ENCODE peak calls at places on chromosomes 4 and X, in five cellular contexts. T, A, D, B and R are unnamed samples. For H3K27me3, the result is how much of the 10 kb centered on the place peaks cover.

GRCh38 chrX:41474726-41475100 is 27.6 kb downstream of the NYX start:
- DNase-seq in T (no peak), A (no peak), D (no peak), B (no peak), R (no peak)

GRCh38 chr4:79663865-79664264 is 255.8 kb upstream of the GK2 start:
- DNase-seq in T (no peak), A (no peak), D (no peak), B (no peak), R (no peak)

GRCh38 chr4:6728320-6729029 is 12.5 kb downstream of the BLOC1S4 start:
- DNase-seq in T (no peak), A (no peak), D (no peak), B (peak), R (no peak)

GRCh38 chr4:48342559-48342878 is 1.2 kb downstream of the SLAIN2 start:
- DNase-seq in T (no peak), A (no peak), D (no peak), B (no peak), R (peak)

GRCh38 chr4:5547651-5548249 is 160.6 kb downstream of the EVC2 start:
- DNase-seq in T (no peak), A (no peak), D (no peak), B (no peak), R (no peak)

GRCh38 chr4:4225915-4226605 is 669 bp downstream of the OTOP1 start:
- DNase-seq in T (peak), A (no peak), D (no peak), B (no peak), R (no peak)

GRCh38 chr4:80073362-80074008 is 456 bp upstream of the ANTXR2 start:
- DNase-seq in T (no peak), A (no peak), D (no peak), B (no peak), R (no peak)

GRCh38 chr4:188015025-188015778 is 19.6 kb downstream of the ZFP42 start:
- DNase-seq in T (no peak), A (no peak), D (peak), B (no peak), R (no peak)

GRCh38 chr4:38320833-38321232 is 343.2 kb upstream of the KLF3 start:
- DNase-seq in T (no peak), A (no peak), D (no peak), B (no peak), R (no peak)

GRCh38 chr4:47720787-47721186 is 117.1 kb downstream of the CORIN start:
- DNase-seq in T (no peak), A (no peak), D (no peak), B (no peak), R (no peak)

GRCh38 chrX:77597090-77597489 is 149.9 kb downstream of the FGF16 start:
- DNase-seq in T (peak), A (no peak), D (no peak), B (no peak), R (peak)

GRCh38 chr4:185202984-185203379 is 818 bp downstream of the CFAP97 start:
- DNase-seq in T (no peak), A (no peak), D (no peak), B (no peak), R (no peak)

GRCh38 chr4:73315091-73315490 is 56.5 kb upstream of the ANKRD17 start:
- DNase-seq in T (peak), A (no peak), D (no peak), B (no peak), R (no peak)

GRCh38 chrX:105695451-105695850 is 126.9 kb upstream of the NRK start:
- DNase-seq in T (peak), A (no peak), D (no peak), B (no peak), R (no peak)

GRCh38 chrX:68755726-68756125 is 73.1 kb upstream of the EFNB1 start:
- DNase-seq in T (no peak), A (no peak), D (no peak), B (peak), R (no peak)

GRCh38 chr4:163776961-163777360 is 282.5 kb downstream of the TMA16 start:
- DNase-seq in T (peak), A (no peak), D (no peak), B (no peak), R (no peak)

GRCh38 chr4:116926631-116927295 is 158.6 kb downstream of the TRAM1L1 start:
- DNase-seq in T (no peak), A (no peak), D (no peak), B (no peak), R (no peak)

DNA sequence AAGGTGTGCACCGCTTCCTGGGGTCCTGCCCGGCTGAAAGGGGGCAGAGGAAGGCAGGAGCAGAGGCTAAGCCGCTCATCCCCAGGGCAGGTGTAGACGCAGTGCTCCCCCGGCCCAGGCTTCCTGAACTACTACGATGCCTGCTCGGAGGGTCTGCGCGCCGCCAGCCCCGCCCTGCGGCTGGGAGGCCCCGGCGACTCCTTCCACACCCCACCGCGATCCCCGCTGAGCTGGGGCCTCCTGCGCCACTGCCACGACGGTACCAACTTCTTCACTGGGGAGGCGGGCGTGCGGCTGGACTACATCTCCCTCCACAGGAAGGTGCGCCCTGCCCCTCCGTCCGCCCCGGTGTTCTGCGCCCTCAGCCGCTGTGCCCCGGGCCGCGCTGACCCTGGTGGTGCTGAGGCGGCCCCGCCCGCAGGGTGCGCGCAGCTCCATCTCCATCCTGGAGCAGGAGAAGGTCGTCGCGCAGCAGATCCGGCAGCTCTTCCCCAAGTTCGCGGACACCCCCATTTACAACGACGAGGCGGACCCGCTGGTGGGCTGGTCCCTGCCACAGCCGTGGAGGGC is 8.4 kb upstream of the SLC26A1 start:
- DNase-seq in T (no peak), A (no peak), D (no peak), B (no peak), R (no peak)
- H3K4me3 ChIP-seq in T (no peak), A (no peak), D (no peak), B (peak), R (no peak)

DNA sequence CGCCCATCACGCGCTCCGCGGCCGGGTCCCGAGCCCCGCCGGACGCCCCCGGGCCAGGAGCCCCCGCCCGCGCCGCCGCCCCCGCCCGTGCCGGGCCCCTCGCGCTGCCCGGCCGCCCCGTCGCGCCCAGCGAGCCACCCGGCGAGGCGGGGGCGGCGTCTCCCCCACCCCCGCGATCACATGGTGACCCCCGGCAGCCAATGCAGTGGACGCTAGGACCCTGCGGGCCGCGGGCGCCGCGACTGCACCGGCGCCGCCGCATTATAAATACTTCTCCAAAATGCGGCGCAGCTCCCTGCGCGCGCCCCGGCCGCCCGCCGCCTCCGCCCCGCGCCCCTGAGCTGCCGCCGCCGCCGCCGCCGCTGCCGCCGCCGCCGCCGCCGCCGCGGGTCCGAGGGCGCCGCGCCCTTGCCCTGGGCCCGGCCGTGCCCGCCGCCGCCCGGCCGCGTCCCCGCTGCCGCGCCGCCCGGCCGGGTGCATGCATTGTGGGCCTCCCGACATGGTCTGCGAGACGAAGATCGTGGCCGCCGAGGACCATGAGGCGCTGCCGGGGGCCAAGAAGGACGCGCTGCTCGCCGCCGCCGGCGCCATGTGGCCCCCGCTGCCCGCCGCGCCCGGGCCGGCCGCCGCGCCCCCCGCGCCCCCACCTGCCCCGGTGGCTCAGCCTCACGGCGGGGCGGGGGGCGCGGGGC is at the start of gene NAT8L:
- DNase-seq in T (no peak), A (peak), D (no peak), B (peak), R (peak)
- H3K27me3 ChIP-seq in T (under half), A (under half), D (under half), B (under half), R (under half)

GRCh38 chrX:150036181-150036580 is 97.9 kb upstream of the EOLA2 start:
- DNase-seq in T (peak), A (no peak), D (peak), B (no peak), R (peak)
- H3K27ac ChIP-seq in T (peak), A (no peak), D (peak), B (no peak), R (peak)

GRCh38 chr4:16225681-16225995 is 633 bp downstream of the TAPT1 start:
- DNase-seq in T (peak), A (no peak), D (no peak), B (no peak), R (no peak)

GRCh38 chr4:16222957-16223527 is 3.2 kb downstream of the TAPT1 start:
- DNase-seq in T (no peak), A (no peak), D (no peak), B (no peak), R (no peak)

GRCh38 chr4:16224669-16225068 is 1.6 kb downstream of the TAPT1 start:
- DNase-seq in T (no peak), A (no peak), D (no peak), B (no peak), R (no peak)

GRCh38 chr4:16225139-16225538 is 1.1 kb downstream of the TAPT1 start:
- DNase-seq in T (peak), A (no peak), D (no peak), B (no peak), R (no peak)

DNA sequence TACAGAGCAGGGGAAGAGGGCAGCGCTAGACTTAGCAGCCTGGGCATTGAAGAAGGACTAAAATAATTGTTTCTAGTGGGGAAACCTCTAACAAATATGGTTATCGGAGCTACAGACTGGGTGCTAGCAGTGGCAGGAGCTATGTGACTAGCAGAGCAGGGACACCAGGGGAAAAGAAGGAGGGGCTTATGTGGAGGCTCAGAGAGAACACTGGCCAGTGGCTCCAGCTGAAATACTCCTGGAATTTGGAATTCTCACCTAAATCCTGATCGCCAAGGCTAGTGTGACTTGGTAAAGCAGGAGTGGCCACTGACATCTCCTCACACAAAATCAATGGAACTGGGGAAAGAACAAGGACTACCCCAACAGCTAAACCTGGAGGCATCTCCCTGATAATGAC is 2.0 kb downstream of the TAPT1 start:
- DNase-seq in T (no peak), A (no peak), D (no peak), B (peak), R (no peak)
- H3K4me3 ChIP-seq in T (no peak), A (peak), D (peak), B (no peak), R (no peak)

GRCh38 chr4:30717208-30718020 is 2.8 kb upstream of the PCDH7 start:
- DNase-seq in T (peak), A (peak), D (peak), B (peak), R (peak)

GRCh38 chr4:30716671-30717207 is 3.4 kb upstream of the PCDH7 start:
- DNase-seq in T (peak), A (no peak), D (peak), B (no peak), R (no peak)

GRCh38 chr4:30719363-30720020 is 677 bp upstream of the PCDH7 start:
- DNase-seq in T (peak), A (peak), D (peak), B (no peak), R (peak)

GRCh38 chr4:30718889-30719252 is 1.3 kb upstream of the PCDH7 start:
- DNase-seq in T (peak), A (no peak), D (no peak), B (no peak), R (peak)

DNA sequence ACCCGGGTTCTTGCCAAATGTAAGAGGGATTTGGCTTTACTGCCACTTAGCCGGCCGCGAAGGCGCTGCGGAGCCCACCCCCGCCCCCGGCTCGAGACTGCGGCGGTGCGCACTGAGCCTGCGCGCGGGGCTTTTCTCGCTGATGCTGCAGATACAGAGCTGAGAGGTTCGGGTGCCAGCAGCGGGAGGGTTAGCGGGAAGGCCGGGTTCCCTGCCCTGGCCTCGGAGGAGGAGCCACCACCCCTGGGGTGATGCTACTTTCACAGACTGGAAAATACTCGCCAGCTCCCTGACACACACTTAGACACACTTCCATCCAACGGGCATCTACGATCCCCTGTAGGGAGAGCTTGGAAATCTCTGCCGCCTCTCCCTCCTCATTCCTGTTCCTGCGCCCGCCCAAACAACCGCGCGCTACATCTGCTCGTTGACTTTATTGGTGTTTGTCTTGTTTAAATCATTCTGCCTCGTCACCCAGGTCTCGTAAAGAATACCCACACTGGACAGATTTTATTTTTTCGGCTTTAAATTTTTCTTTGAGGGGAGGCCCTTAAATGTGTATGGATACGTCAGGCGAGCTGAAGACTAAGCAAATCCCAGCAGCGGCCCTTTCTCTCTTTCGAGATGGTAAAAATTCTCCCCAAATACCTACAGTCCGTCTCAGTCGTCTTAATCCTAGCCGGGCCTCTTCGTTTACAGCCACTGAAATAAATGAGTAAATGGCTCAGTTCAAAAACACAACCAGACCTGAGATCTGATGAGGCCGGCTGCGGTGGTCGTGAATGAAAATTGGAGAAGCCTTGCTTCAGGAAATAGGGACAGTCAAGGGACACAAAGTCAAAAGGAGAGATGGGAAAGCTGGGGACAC is 1.9 kb upstream of the PCDH7 start:
- DNase-seq in T (peak), A (peak), D (peak), B (peak), R (peak)
- H3K27me3 ChIP-seq in T (under half), A (half or more), D (under half), B (under half), R (under half)